ENCODE peak calls at places on chromosomes 5 and 9, in six cellular contexts. Z is psoas muscle, B is neural crest cell, Y is fibroblast of the conjunctiva, F is left cardiac atrium, U is Caki2. O is an unnamed sample.

GRCh38 chr5:43401827-43402226 is 10.4 kb downstream of the CCL28 start:
- DNase-seq in Z (no peak), B (no peak), Y (no peak), F (no peak), U (no peak), O (no peak)

GRCh38 chr9:110099236-110099741 is 108.7 kb downstream of the C9orf152 start:
- DNase-seq in Z (no peak), B (no peak), Y (peak), F (peak), U (no peak), O (no peak)

GRCh38 chr9:98533866-98534265 is 174.9 kb downstream of the GABBR2 start:
- DNase-seq in Z (no peak), B (no peak), Y (no peak), F (no peak), U (no peak), O (no peak)

GRCh38 chr5:94754824-94755223 is 136.4 kb downstream of the SLF1 start:
- DNase-seq in Z (no peak), B (no peak), Y (no peak), F (no peak), U (no peak), O (no peak)

GRCh38 chr9:133458643-133459312 is 1.0 kb upstream of the CACFD1 start:
- DNase-seq in Z (no peak), B (no peak), Y (no peak), F (no peak), U (no peak), O (no peak)

GRCh38 chr9:117413346-117414219 is 1.3 kb downstream of the ASTN2 start:
- DNase-seq in Z (no peak), B (peak), Y (no peak), F (peak), U (no peak), O (no peak)

GRCh38 chr9:26329974-26330373 is 562.6 kb downstream of the CAAP1 start:
- DNase-seq in Z (no peak), B (no peak), Y (no peak), F (no peak), U (no peak), O (no peak)

GRCh38 chr5:164324239-164324638 is 818.8 kb downstream of the MAT2B start:
- DNase-seq in Z (no peak), B (no peak), Y (no peak), F (no peak), U (no peak), O (no peak)

GRCh38 chr5:132456553-132457361 is 33.8 kb downstream of the IRF1 start:
- DNase-seq in Z (peak), B (no peak), Y (no peak), F (peak), U (no peak), O (no peak)

GRCh38 chr9:76962732-76963131 is 56.7 kb upstream of the FOXB2 start:
- DNase-seq in Z (no peak), B (no peak), Y (no peak), F (no peak), U (no peak), O (no peak)

GRCh38 chr9:137745541-137745991 is 126.8 kb downstream of the EHMT1 start:
- DNase-seq in Z (no peak), B (no peak), Y (no peak), F (no peak), U (peak), O (peak)

GRCh38 chr5:159928122-159928960 is 12.1 kb downstream of the ADRA1B start:
- DNase-seq in Z (peak), B (no peak), Y (peak), F (peak), U (peak), O (no peak)

O was measured in kidney epithelial cell.